ENCODE peak calls at places on chromosome 14, in five cellular contexts. D is HCT116, M is HepG2, A is H1, H is K562. X is an unnamed sample.

GRCh38 chr14:64012720-64013119 is 159.9 kb downstream of the SYNE2 start:
- DNase-seq in D (no peak), M (peak; percentile 51), A (no peak), H (no peak), X (no peak)

GRCh38 chr14:29282169-29282568 is 515.6 kb downstream of the FOXG1 start:
- DNase-seq in D (no peak), M (no peak), A (no peak), H (no peak), X (no peak)

GRCh38 chr14:63604626-63605025 is 37.0 kb downstream of the WDR89 start:
- DNase-seq in D (no peak), M (no peak), A (no peak), H (no peak), X (no peak)

GRCh38 chr14:65000868-65001600 is 14.3 kb downstream of the FNTB start:
- DNase-seq in D (no peak), M (no peak), A (no peak), H (no peak), X (no peak)

GRCh38 chr14:36553650-36554260 is 28.7 kb downstream of the NKX2-8 start:
- DNase-seq in D (peak; percentile 41), M (peak; percentile 65), A (no peak), H (peak; percentile 38), X (peak; percentile 37)

GRCh38 chr14:65832431-65833253 is 420.1 kb downstream of the FUT8 start:
- DNase-seq in D (no peak), M (peak; percentile 5), A (no peak), H (no peak), X (no peak)

GRCh38 chr14:37197421-37198272 is at the start of gene MIPOL1:
- DNase-seq in D (peak; percentile 68), M (peak; percentile 79), A (peak; percentile 25), H (peak; percentile 90), X (peak; percentile 93)

GRCh38 chr14:24279301-24280186 is 8.1 kb upstream of the RABGGTA start:
- DNase-seq in D (no peak), M (no peak), A (no peak), H (no peak), X (peak; percentile 64)

GRCh38 chr14:54579606-54580005 is 12.7 kb downstream of the SAMD4A start:
- DNase-seq in D (no peak), M (no peak), A (no peak), H (no peak), X (no peak)

GRCh38 chr14:89507926-89508460 is 91.0 kb upstream of the FOXN3 start:
- DNase-seq in D (peak; percentile 38), M (no peak), A (no peak), H (no peak), X (no peak)

GRCh38 chr14:71668186-71668912 is 263.9 kb upstream of the RGS6 start:
- DNase-seq in D (no peak), M (no peak), A (no peak), H (no peak), X (peak; percentile 47)

GRCh38 chr14:38138581-38139138 is 69.0 kb upstream of the SSTR1 start:
- DNase-seq in D (no peak), M (no peak), A (no peak), H (no peak), X (peak; percentile 7)

GRCh38 chr14:89598548-89599186 is 181.6 kb upstream of the FOXN3 start:
- DNase-seq in D (peak; percentile 16), M (peak; percentile 13), A (no peak), H (no peak), X (no peak)

GRCh38 chr14:35861204-35861868 is 35.2 kb downstream of the BRMS1L start:
- DNase-seq in D (no peak), M (no peak), A (no peak), H (peak; percentile 23), X (no peak)

GRCh38 chr14:70177092-70177491 is 11.7 kb downstream of the SLC8A3 start:
- DNase-seq in D (no peak), M (no peak), A (no peak), H (no peak), X (no peak)

GRCh38 chr14:29236848-29237247 is 470.3 kb downstream of the FOXG1 start:
- DNase-seq in D (no peak), M (no peak), A (no peak), H (no peak), X (no peak)

GRCh38 chr14:19949218-19949617 is 18.5 kb downstream of the OR4K1 start:
- DNase-seq in D (no peak), M (no peak), A (no peak), H (no peak), X (no peak)

GRCh38 chr14:32375663-32376062 is 46.6 kb downstream of the AKAP6 start:
- DNase-seq in D (no peak), M (no peak), A (no peak), H (no peak), X (no peak)

GRCh38 chr14:64879635-64880381 is at the start of gene SPTB:
- DNase-seq in D (no peak), M (no peak), A (no peak), H (peak; percentile 90), X (peak; percentile 36)

GRCh38 chr14:21317433-21317832 is 37.5 kb downstream of the RPGRIP1 start:
- DNase-seq in D (no peak), M (no peak), A (no peak), H (peak; percentile 26), X (no peak)

GRCh38 chr14:89574420-89574819 is 157.4 kb upstream of the FOXN3 start:
- DNase-seq in D (no peak), M (no peak), A (no peak), H (no peak), X (no peak)

GRCh38 chr14:33563492-33563891 is 387.4 kb downstream of the EGLN3 start:
- DNase-seq in D (no peak), M (no peak), A (no peak), H (no peak), X (no peak)

GRCh38 chr14:80215756-80216581 is 4.7 kb upstream of the DIO2 start:
- DNase-seq in D (no peak), M (no peak), A (no peak), H (no peak), X (peak; percentile 16)

GRCh38 chr14:77099425-77100167 is 1.5 kb downstream of the CIPC start:
- DNase-seq in D (no peak), M (no peak), A (no peak), H (peak; percentile 53), X (peak; percentile 49)

GRCh38 chr14:100341301-100342031 is 18.3 kb downstream of the SLC25A47 start:
- DNase-seq in D (no peak), M (no peak), A (no peak), H (no peak), X (no peak)
- TF ChIP-seq JUND in D (no peak), M (no peak), A (no peak), H (no peak), X (no peak)

DNA sequence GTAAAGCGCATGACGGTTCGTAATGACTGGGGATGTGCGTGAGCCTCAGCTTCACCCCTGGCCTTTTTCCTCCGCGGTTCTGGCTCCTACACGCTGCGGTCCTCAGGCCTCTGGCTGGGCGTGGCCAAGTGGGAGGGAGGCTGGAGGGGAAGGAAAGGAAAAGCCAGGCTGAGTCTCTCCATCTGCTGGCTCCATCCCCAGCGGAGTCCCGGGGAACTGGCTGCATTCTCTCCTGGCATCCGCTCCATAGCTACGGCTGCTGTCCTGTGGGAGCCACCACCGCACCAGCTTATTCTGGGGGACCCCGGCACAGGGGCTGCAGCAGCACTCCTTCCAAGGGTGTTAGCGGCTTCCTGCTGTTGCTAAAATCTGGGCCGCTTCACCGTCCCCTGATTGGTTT is 68.2 kb upstream of the SLC24A4 start:
- DNase-seq in D (no peak), M (no peak), A (no peak), H (no peak), X (no peak)
- TF ChIP-seq JUND in D (no peak), M (no peak), A (no peak), H (no peak), X (no peak)

GRCh38 chr14:51743588-51744000 is 91.9 kb downstream of the FRMD6 start:
- DNase-seq in D (no peak), M (no peak), A (no peak), H (no peak), X (no peak)
- TF ChIP-seq JUND in D (no peak), M (no peak), A (no peak), H (no peak), X (no peak)

DNA sequence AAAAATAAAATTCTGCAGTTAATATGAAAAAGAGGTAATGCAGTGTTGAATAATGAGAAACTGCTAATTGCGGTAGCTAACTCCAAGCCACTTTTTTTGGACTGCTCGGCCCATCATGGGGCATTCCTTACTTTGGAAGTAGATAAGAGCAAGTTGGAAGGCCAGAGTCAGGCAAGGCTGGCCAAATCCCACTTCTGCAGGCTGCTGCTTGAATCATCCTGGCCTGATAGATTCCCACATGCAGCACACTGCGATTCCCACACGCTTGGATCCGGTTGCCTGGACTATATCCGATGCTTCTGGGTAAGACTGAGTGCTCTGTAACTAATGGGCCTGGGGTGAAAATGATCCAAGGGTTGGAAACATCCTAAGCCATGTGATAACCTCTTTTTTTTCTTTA is 10.6 kb downstream of the EIF2B2 start:
- DNase-seq in D (no peak), M (no peak), A (no peak), H (no peak), X (no peak)
- TF ChIP-seq JUND in D (no peak), M (no peak), A (no peak), H (no peak), X (no peak)

GRCh38 chr14:53341324-53341723 is 188.2 kb upstream of the DDHD1 start:
- DNase-seq in D (no peak), M (no peak), A (no peak), H (no peak), X (no peak)
- TF ChIP-seq JUND in D (no peak), M (no peak), A (no peak), H (no peak), X (no peak)

GRCh38 chr14:73283592-73284379 is 46.5 kb downstream of the PAPLN start:
- DNase-seq in D (no peak), M (no peak), A (peak; percentile 44), H (no peak), X (no peak)
- TF ChIP-seq JUND in D (no peak), M (no peak), A (no peak), H (no peak), X (no peak)

GRCh38 chr14:95432152-95433093 is 84.0 kb downstream of the SYNE3 start:
- DNase-seq in D (no peak), M (peak; percentile 16), A (no peak), H (peak; percentile 43), X (peak; percentile 77)
- TF ChIP-seq JUND in D (no peak), M (no peak), A (no peak), H (no peak), X (no peak)

X was measured in T47D.